ENCODE peak calls at places on chromosomes 16 and 17, in nine cellular contexts. Q, C, Y, W, H, M, A, X and I are unnamed samples.

GRCh38 chr17:62680541-62681052 is 53.1 kb downstream of the MRC2 start:
- DNase-seq in W (no peak), M (no peak), Q (no peak), C (no peak), Y (no peak), H (no peak), X (no peak), A (no peak), I (no peak)

GRCh38 chr17:79627766-79628690 is 17.2 kb upstream of the RBFOX3 start:
- DNase-seq in Y (no peak), H (no peak), X (no peak), M (no peak), W (no peak), C (no peak), Q (no peak), A (no peak), I (no peak)

GRCh38 chr16:66996324-66996982 is 8.1 kb downstream of the CES4A start:
- DNase-seq in M (peak), W (peak), A (no peak), C (no peak), H (no peak), X (peak), Q (no peak), Y (no peak), I (peak)

GRCh38 chr16:2159052-2159838 is 3.7 kb downstream of the TRAF7 start:
- DNase-seq in Y (no peak), X (peak), Q (no peak), C (no peak), A (no peak), M (peak), H (peak), W (no peak), I (no peak)

GRCh38 chr16:47109361-47109760 is 34.4 kb downstream of the NETO2 start:
- DNase-seq in W (no peak), C (no peak), X (no peak), M (no peak), H (no peak), Y (no peak), Q (no peak), A (no peak), I (no peak)

GRCh38 chr16:89860747-89861304 is 12.6 kb upstream of the TCF25 start:
- DNase-seq in A (peak), W (no peak), Y (peak), C (peak), Q (peak), X (peak), M (peak), H (peak), I (no peak)

GRCh38 chr17:48294989-48295892 is 134.8 kb downstream of the SKAP1 start:
- DNase-seq in X (no peak), A (no peak), Q (no peak), M (peak), H (no peak), Y (no peak), W (no peak), C (no peak), I (no peak)

GRCh38 chr17:82146663-82147654 is 48.9 kb upstream of the FASN start:
- DNase-seq in C (no peak), Y (no peak), M (no peak), A (no peak), Q (no peak), W (no peak), X (no peak), H (no peak), I (no peak)

GRCh38 chr16:56684926-56685590 is 2.8 kb downstream of the MT1X start:
- DNase-seq in M (no peak), W (no peak), A (no peak), X (no peak), H (no peak), C (no peak), Y (no peak), Q (no peak), I (no peak)

GRCh38 chr17:46190763-46191162 is 2.5 kb downstream of the KANSL1 start:
- DNase-seq in Q (no peak), A (no peak), M (peak), X (no peak), W (no peak), H (no peak), C (no peak), Y (no peak), I (no peak)

GRCh38 chr16:89407282-89407924 is 83.0 kb downstream of the ANKRD11 start:
- DNase-seq in Y (no peak), H (no peak), C (no peak), X (no peak), Q (no peak), A (no peak), M (no peak), W (no peak), I (no peak)

GRCh38 chr16:8963825-8964441 is at the start of gene USP7:
- DNase-seq in W (peak), H (peak), X (peak), A (peak), C (peak), Q (peak), M (peak), Y (peak), I (peak)

GRCh38 chr16:86558355-86559193 is 3.5 kb upstream of the MTHFSD start:
- DNase-seq in H (no peak), C (no peak), Q (no peak), W (no peak), X (no peak), A (no peak), M (peak), Y (no peak), I (no peak)

GRCh38 chr17:61157246-61157887 is 242.3 kb upstream of the TBX2 start:
- DNase-seq in C (no peak), M (peak), A (no peak), X (peak), Q (no peak), W (no peak), H (no peak), Y (no peak), I (peak)

GRCh38 chr16:50305441-50306061 is 39.2 kb downstream of the ADCY7 start:
- DNase-seq in W (no peak), H (no peak), Q (no peak), C (no peak), A (no peak), X (no peak), M (no peak), Y (no peak), I (no peak)

GRCh38 chr16:50371936-50372595 is 3.3 kb upstream of the BRD7 start:
- DNase-seq in C (no peak), Q (no peak), X (no peak), M (peak), W (no peak), H (no peak), A (peak), Y (peak), I (no peak)

GRCh38 chr16:4976079-4976478 is 17.9 kb downstream of the SEC14L5 start:
- DNase-seq in Q (no peak), Y (no peak), X (no peak), M (no peak), W (no peak), C (no peak), A (no peak), H (no peak), I (no peak)

GRCh38 chr17:35184274-35184673 is 9.9 kb downstream of the SLC35G3 start:
- DNase-seq in A (no peak), H (no peak), M (no peak), W (no peak), C (no peak), Y (no peak), X (no peak), Q (no peak), I (no peak)

GRCh38 chr16:2001035-2001434 is 8.6 kb downstream of the ZNF598 start:
- DNase-seq in H (no peak), Y (no peak), C (no peak), W (no peak), A (no peak), X (no peak), Q (no peak), M (no peak), I (no peak)

GRCh38 chr17:30210901-30211300 is 24.6 kb downstream of the SLC6A4 start:
- DNase-seq in C (no peak), X (no peak), A (no peak), W (no peak), M (no peak), Y (no peak), H (no peak), Q (no peak), I (no peak)

GRCh38 chr16:27330542-27330941 is 16.8 kb downstream of the IL4R start:
- DNase-seq in M (peak), C (no peak), A (no peak), W (no peak), Q (no peak), Y (no peak), H (peak), X (peak), I (peak)

GRCh38 chr17:3683054-3683511 is 12.9 kb downstream of the P2RX5 start:
- DNase-seq in M (no peak), A (peak), Q (peak), H (no peak), X (no peak), C (peak), Y (peak), W (no peak), I (no peak)

GRCh38 chr17:80175411-80175810 is 5.6 kb downstream of the CARD14 start:
- DNase-seq in H (no peak), W (no peak), A (no peak), X (no peak), M (peak), Y (peak), Q (no peak), C (no peak), I (no peak)

GRCh38 chr17:74801896-74802295 is 25.8 kb upstream of the NAT9 start:
- DNase-seq in C (no peak), H (no peak), A (no peak), X (no peak), Q (no peak), W (no peak), Y (no peak), M (no peak), I (no peak)

GRCh38 chr17:83128306-83129240 is 49.2 kb downstream of the METRNL start:
- DNase-seq in C (no peak), Y (no peak), A (no peak), H (no peak), M (no peak), W (no peak), X (no peak), Q (no peak), I (no peak)

GRCh38 chr16:50880926-50881325 is 139.0 kb downstream of the CYLD start:
- DNase-seq in H (no peak), Y (no peak), A (no peak), Q (no peak), M (no peak), C (no peak), W (no peak), X (no peak), I (no peak)

GRCh38 chr16:74998481-74999207 is at the start of gene ZNRF1:
- DNase-seq in A (peak), W (peak), M (peak), Q (peak), C (peak), H (peak), X (peak), Y (peak), I (peak)

GRCh38 chr17:34478244-34478643 is 101.1 kb upstream of the TMEM132E start:
- DNase-seq in Q (no peak), Y (no peak), C (no peak), M (no peak), H (no peak), X (no peak), W (no peak), A (no peak), I (no peak)

GRCh38 chr17:64020068-64020766 is at the start of gene ICAM2:
- DNase-seq in W (no peak), Q (peak), M (no peak), C (no peak), A (no peak), X (no peak), H (peak), Y (no peak), I (no peak)

DNA sequence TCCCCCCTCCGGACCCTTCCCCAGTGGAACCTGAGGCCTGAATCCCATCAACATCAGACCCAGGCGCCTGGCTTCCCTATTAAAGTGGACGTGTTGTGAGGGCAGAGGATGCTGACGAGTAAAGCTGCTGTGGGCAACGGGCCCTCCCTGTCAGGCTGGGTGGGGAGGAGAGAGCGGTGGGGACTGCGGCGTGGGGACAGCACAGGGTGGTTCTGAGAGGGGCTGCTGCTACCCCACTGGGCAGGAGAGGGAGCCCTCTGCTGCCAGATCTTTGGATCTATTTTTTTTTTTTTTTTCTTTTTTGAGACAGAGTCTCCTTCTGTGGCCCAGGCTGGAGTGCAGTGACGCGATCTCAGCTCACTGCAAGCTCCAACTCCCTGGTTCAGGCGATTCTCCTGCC is 5.9 kb downstream of the CA5A start:
- DNase-seq in A (no peak), Q (no peak), C (no peak), M (no peak), X (no peak), Y (peak), W (no peak), H (no peak), I (no peak)
- TF ChIP-seq CTCF in A (peak), Q (no peak), C (peak), M (peak), X (peak), Y (peak), W (no peak), H (no peak), I (peak)

DNA sequence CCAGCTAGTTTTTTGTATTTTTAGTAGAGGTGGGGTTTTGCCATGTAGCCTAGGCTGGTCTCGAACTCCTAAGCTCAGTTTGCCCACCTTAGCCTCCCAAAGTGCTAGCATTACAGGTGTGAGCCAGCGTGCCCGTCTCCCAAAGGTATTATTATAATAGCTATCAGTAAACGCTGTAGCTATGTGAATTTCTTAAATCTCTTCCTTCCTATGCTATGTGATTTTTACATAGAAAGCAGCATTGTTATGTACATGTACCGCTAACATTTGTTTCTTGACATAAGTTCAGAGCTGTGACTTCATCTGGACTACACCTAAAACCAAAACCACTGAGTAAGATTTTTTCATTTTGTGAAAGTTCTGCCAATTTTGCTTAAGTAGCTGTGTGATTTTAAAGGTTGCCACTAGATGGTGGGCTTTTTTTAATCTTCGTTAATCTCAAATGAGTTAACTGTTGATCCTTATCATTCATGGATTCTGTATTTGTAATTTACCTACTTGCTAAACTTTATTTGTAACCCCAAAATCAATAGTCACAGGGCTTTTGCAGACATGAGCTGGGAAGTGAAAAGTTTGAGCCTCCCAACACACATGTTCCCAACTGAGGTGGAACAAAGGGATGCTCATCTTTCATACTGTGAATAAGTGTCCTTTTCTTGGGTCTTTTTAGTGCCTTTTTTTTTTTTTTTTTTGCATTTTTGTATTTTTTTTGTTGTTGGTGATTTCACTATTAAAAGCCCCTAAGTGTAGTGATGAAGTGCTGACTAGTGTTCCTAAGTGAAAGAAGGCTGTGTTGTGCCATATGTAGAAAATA is 21.9 kb downstream of the PRKAR1A start:
- DNase-seq in C (no peak), H (no peak), A (no peak), M (peak), Y (no peak), Q (no peak), X (peak), W (no peak), I (peak)
- TF ChIP-seq CTCF in C (peak), H (peak), A (peak), M (peak), Y (peak), Q (peak), X (peak), W (peak), I (peak)

GRCh38 chr16:29303520-29303919 is 103.0 kb downstream of the NPIPB11 start:
- DNase-seq in Q (no peak), Y (no peak), W (no peak), C (no peak), M (no peak), H (no peak), A (no peak), X (no peak), I (no peak)
- TF ChIP-seq CTCF in Q (no peak), Y (no peak), W (no peak), C (no peak), M (no peak), H (no peak), A (no peak), X (no peak), I (no peak)

DNA sequence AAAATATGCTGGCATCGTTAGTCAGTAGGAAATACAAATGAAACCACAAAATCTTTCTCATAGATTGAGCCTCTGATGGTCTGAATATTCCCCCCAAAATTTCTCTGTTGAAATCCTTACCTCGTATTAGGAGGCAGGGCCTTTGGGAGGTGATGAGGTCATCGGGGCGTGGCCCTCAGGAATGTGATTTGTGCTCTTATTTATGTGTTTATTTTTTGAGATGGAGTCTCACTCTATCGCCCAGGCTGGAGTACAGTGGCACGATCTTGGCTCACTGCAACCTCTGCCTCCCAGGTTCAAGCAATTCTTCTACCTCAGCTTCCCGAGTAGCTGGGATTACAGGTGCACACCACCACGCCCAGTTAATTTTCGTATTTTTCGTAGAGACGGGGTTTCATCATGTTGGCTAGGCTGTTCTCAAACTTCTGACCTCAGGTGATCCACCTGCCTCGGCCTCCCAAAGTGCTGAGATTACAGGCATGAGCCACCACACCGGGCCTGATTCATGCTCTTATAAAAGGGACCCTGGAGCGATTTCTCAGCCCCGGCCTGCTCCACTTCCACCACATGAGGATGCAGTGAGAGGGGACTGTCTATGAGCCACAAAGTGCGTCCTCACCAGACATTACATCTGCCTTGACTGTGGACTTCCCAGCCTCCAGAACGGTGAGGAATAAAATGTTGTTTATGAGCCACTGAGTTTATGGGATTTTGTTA is 53.1 kb downstream of the DNAH17 start:
- DNase-seq in Y (no peak), X (no peak), Q (no peak), W (no peak), M (no peak), H (no peak), C (no peak), A (no peak), I (no peak)
- TF ChIP-seq CTCF in Y (no peak), X (no peak), Q (no peak), W (no peak), M (no peak), H (no peak), C (no peak), A (no peak), I (no peak)

DNA sequence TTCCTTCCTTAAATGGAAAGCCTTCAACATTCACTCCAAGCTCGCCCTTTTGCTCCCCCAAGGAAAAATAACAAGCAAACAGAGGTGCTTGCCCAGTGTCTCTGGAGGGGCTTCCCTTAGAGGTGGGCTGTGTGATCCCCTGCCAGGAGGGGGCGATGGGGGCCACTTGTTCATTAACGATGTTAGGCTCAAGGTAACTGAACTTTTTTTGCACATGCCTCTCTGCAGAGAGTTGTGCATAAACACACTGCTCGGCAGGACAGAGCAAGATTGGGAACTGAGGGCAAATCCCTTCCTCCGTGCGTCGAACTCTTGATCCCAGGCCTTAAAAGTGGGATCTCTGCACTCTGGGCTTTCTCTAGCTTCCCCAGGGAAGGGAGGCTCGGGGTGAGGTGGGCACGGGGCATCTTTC is 15.5 kb upstream of the NAGLU start:
- DNase-seq in A (peak), W (no peak), X (no peak), H (no peak), Y (no peak), Q (peak), M (no peak), C (no peak), I (no peak)
- TF ChIP-seq CTCF in A (peak), W (peak), X (peak), H (peak), Y (peak), Q (no peak), M (peak), C (peak), I (peak)

GRCh38 chr17:73595068-73595865 is 49.0 kb downstream of the SDK2 start:
- DNase-seq in Y (peak), Q (peak), C (peak), H (peak), M (no peak), W (no peak), X (no peak), A (peak), I (no peak)
- TF ChIP-seq CTCF in Y (peak), Q (peak), C (peak), H (peak), M (no peak), W (peak), X (peak), A (peak), I (peak)